ENCODE peak calls at places on chromosome 4, in six cellular contexts. R is mesendoderm, M is IMR-90, O is MM.1S, Q is SK-N-SH, T is stromal cell of bone marrow. E is an unnamed sample.

GRCh38 chr4:69910016-69910782 is 20.7 kb upstream of the CSN1S1 start:
- DNase-seq in R (no peak), M (peak; percentile 21), O (no peak), Q (no peak), T (peak; percentile 14), E (no peak)

GRCh38 chr4:123398151-123398802 is 1.7 kb downstream of the SPRY1 start:
- DNase-seq in R (peak; percentile 83), M (peak; percentile 62), O (peak; percentile 79), Q (peak; percentile 89), T (no peak), E (no peak)

GRCh38 chr4:26861434-26862186 is 969 bp downstream of the STIM2 start:
- DNase-seq in R (peak; percentile 91), M (peak; percentile 65), O (peak; percentile 85), Q (peak; percentile 61), T (peak; percentile 45), E (no peak)

GRCh38 chr4:151644625-151645024 is 116.2 kb downstream of the GATB start:
- DNase-seq in R (peak; percentile 86), M (no peak), O (peak; percentile 20), Q (peak; percentile 57), T (no peak), E (no peak)

GRCh38 chr4:30753316-30753715 is 33.1 kb downstream of the PCDH7 start:
- DNase-seq in R (no peak), M (peak; percentile 71), O (no peak), Q (no peak), T (no peak), E (peak; percentile 52)

GRCh38 chr4:28621541-28621940 is 1760.9 kb downstream of the STIM2 start:
- DNase-seq in R (no peak), M (peak; percentile 69), O (no peak), Q (no peak), T (peak; percentile 19), E (no peak)

GRCh38 chr4:112348488-112349158 is 51.5 kb downstream of the ALPK1 start:
- DNase-seq in R (peak; percentile 92), M (peak; percentile 84), O (no peak), Q (peak; percentile 57), T (peak; percentile 65), E (peak; percentile 24)

GRCh38 chr4:75672461-75673026 is 667 bp downstream of the G3BP2 start:
- DNase-seq in R (peak; percentile 78), M (peak; percentile 41), O (peak; percentile 72), Q (peak; percentile 66), T (peak; percentile 15), E (peak; percentile 14)

GRCh38 chr4:31390849-31391248 is 670.7 kb downstream of the PCDH7 start:
- DNase-seq in R (no peak), M (no peak), O (no peak), Q (no peak), T (no peak), E (no peak)

GRCh38 chr4:43842594-43842993 is 606.0 kb downstream of the KCTD8 start:
- DNase-seq in R (no peak), M (no peak), O (no peak), Q (no peak), T (no peak), E (no peak)

GRCh38 chr4:19684079-19684478 is 567.6 kb upstream of the SLIT2 start:
- DNase-seq in R (no peak), M (no peak), O (no peak), Q (no peak), T (no peak), E (no peak)

GRCh38 chr4:95092762-95093161 is 335.0 kb downstream of the BMPR1B start:
- DNase-seq in R (no peak), M (no peak), O (peak; percentile 69), Q (peak; percentile 12), T (no peak), E (no peak)

GRCh38 chr4:133390198-133390855 is 241.2 kb downstream of the PCDH10 start:
- DNase-seq in R (no peak), M (no peak), O (no peak), Q (no peak), T (no peak), E (no peak)

GRCh38 chr4:83083925-83084475 is 30.5 kb downstream of the PLAC8 start:
- DNase-seq in R (peak; percentile 11), M (no peak), O (no peak), Q (no peak), T (no peak), E (no peak)

GRCh38 chr4:153486281-153487151 is 20.4 kb downstream of the TMEM131L start:
- DNase-seq in R (peak; percentile 94), M (peak; percentile 91), O (no peak), Q (no peak), T (peak; percentile 57), E (peak; percentile 88)

GRCh38 chr4:186216465-186217024 is 10.8 kb upstream of the KLKB1 start:
- DNase-seq in R (no peak), M (no peak), O (no peak), Q (peak; percentile 68), T (peak; percentile 9), E (no peak)

GRCh38 chr4:129546531-129546930 is 450.6 kb downstream of the C4orf33 start:
- DNase-seq in R (no peak), M (no peak), O (no peak), Q (no peak), T (no peak), E (no peak)

GRCh38 chr4:177016541-177017141 is 223.9 kb upstream of the VEGFC start:
- DNase-seq in R (no peak), M (peak; percentile 52), O (no peak), Q (no peak), T (no peak), E (no peak)

GRCh38 chr4:142043509-142043908 is 407.1 kb downstream of the IL15 start:
- DNase-seq in R (no peak), M (peak; percentile 86), O (no peak), Q (no peak), T (peak; percentile 4), E (no peak)

GRCh38 chr4:109702950-109703663 is at the start of gene CASP6:
- DNase-seq in R (peak; percentile 86), M (peak; percentile 66), O (peak; percentile 84), Q (peak; percentile 87), T (peak; percentile 63), E (peak; percentile 16)

E was measured in retinal pigment epithelial cell.